ENCODE peak calls at places on chromosomes 4 and X, in seven cellular contexts. One of them, this sample, is unnamed.

GRCh38 chr4:2787230-2788100 is 5.4 kb upstream of the SH3BP2 start:
- DNase-seq in AG09309: no peak
- DNase-seq in activated B cell treated with CpG ODN at 0.5 μM for 24 hours: peak; percentile 56
- DNase-seq in colonic mucosa: peak; percentile 26
- DNase-seq in GM10248: peak; percentile 83
- DNase-seq in GM20000: peak; percentile 81
- DNase-seq in GM23338: no peak
- DNase-seq in this sample: peak; percentile 79

GRCh38 chr4:124044867-124045266 is 648.3 kb downstream of the SPRY1 start:
- DNase-seq in activated B cell treated with CpG ODN at 0.5 μM for 24 hours: no peak
- DNase-seq in GM20000: no peak
- DNase-seq in GM10248: no peak
- DNase-seq in AG09309: no peak
- DNase-seq in colonic mucosa: no peak
- DNase-seq in GM23338: peak; percentile 3
- DNase-seq in this sample: no peak

GRCh38 chr4:153950100-153950979 is 161.5 kb upstream of the SFRP2 start:
- DNase-seq in GM20000: no peak
- DNase-seq in AG09309: no peak
- DNase-seq in GM23338: no peak
- DNase-seq in GM10248: no peak
- DNase-seq in colonic mucosa: peak; percentile 26
- DNase-seq in activated B cell treated with CpG ODN at 0.5 μM for 24 hours: no peak
- DNase-seq in this sample: no peak

GRCh38 chr4:5572114-5572513 is 136.2 kb downstream of the EVC2 start:
- DNase-seq in GM20000: no peak
- DNase-seq in AG09309: no peak
- DNase-seq in GM10248: no peak
- DNase-seq in activated B cell treated with CpG ODN at 0.5 μM for 24 hours: no peak
- DNase-seq in GM23338: no peak
- DNase-seq in colonic mucosa: no peak
- DNase-seq in this sample: no peak

GRCh38 chrX:106906361-106906760 is 3.2 kb upstream of the RIPPLY1 start:
- DNase-seq in GM23338: no peak
- DNase-seq in colonic mucosa: peak; percentile 40
- DNase-seq in GM20000: no peak
- DNase-seq in activated B cell treated with CpG ODN at 0.5 μM for 24 hours: no peak
- DNase-seq in AG09309: no peak
- DNase-seq in GM10248: no peak
- DNase-seq in this sample: no peak

GRCh38 chrX:13742397-13743176 is 8.0 kb downstream of the OFD1 start:
- DNase-seq in GM20000: peak; percentile 42
- DNase-seq in GM10248: peak; percentile 60
- DNase-seq in colonic mucosa: no peak
- DNase-seq in GM23338: peak; percentile 16
- DNase-seq in activated B cell treated with CpG ODN at 0.5 μM for 24 hours: peak; percentile 16
- DNase-seq in AG09309: no peak
- DNase-seq in this sample: no peak

GRCh38 chr4:86038037-86038436 is 321.8 kb downstream of the MAPK10 start:
- DNase-seq in GM20000: no peak
- DNase-seq in GM10248: no peak
- DNase-seq in AG09309: no peak
- DNase-seq in colonic mucosa: no peak
- DNase-seq in activated B cell treated with CpG ODN at 0.5 μM for 24 hours: no peak
- DNase-seq in GM23338: no peak
- DNase-seq in this sample: no peak

GRCh38 chr4:8010618-8011017 is 71.0 kb upstream of the AFAP1 start:
- DNase-seq in activated B cell treated with CpG ODN at 0.5 μM for 24 hours: no peak
- DNase-seq in AG09309: no peak
- DNase-seq in GM10248: no peak
- DNase-seq in colonic mucosa: peak; percentile 45
- DNase-seq in GM23338: no peak
- DNase-seq in GM20000: no peak
- DNase-seq in this sample: no peak

GRCh38 chrX:42832764-42833549 is 55.0 kb upstream of the PPP1R2C start:
- DNase-seq in colonic mucosa: no peak
- DNase-seq in GM23338: no peak
- DNase-seq in activated B cell treated with CpG ODN at 0.5 μM for 24 hours: no peak
- DNase-seq in AG09309: no peak
- DNase-seq in GM20000: no peak
- DNase-seq in GM10248: no peak
- DNase-seq in this sample: no peak

GRCh38 chrX:14798805-14799397 is 74.0 kb downstream of the FANCB start:
- DNase-seq in AG09309: no peak
- DNase-seq in GM23338: no peak
- DNase-seq in GM10248: no peak
- DNase-seq in activated B cell treated with CpG ODN at 0.5 μM for 24 hours: no peak
- DNase-seq in colonic mucosa: no peak
- DNase-seq in GM20000: no peak
- DNase-seq in this sample: no peak

GRCh38 chrX:19799319-19800182 is 87.8 kb downstream of the SH3KBP1 start:
- DNase-seq in GM20000: no peak
- DNase-seq in GM10248: no peak
- DNase-seq in AG09309: no peak
- DNase-seq in activated B cell treated with CpG ODN at 0.5 μM for 24 hours: no peak
- DNase-seq in colonic mucosa: no peak
- DNase-seq in GM23338: no peak
- DNase-seq in this sample: no peak

GRCh38 chr4:23855912-23856605 is 33.8 kb downstream of the PPARGC1A start:
- DNase-seq in colonic mucosa: no peak
- DNase-seq in GM23338: no peak
- DNase-seq in GM10248: no peak
- DNase-seq in AG09309: no peak
- DNase-seq in GM20000: no peak
- DNase-seq in activated B cell treated with CpG ODN at 0.5 μM for 24 hours: no peak
- DNase-seq in this sample: no peak

GRCh38 chr4:73832651-73833237 is 3.7 kb upstream of the CXCL6 start:
- DNase-seq in activated B cell treated with CpG ODN at 0.5 μM for 24 hours: no peak
- DNase-seq in GM20000: no peak
- DNase-seq in GM10248: no peak
- DNase-seq in GM23338: no peak
- DNase-seq in AG09309: no peak
- DNase-seq in colonic mucosa: no peak
- DNase-seq in this sample: no peak

GRCh38 chr4:26459054-26459755 is 31.1 kb downstream of the CCKAR start:
- DNase-seq in GM10248: peak; percentile 65
- DNase-seq in activated B cell treated with CpG ODN at 0.5 μM for 24 hours: no peak
- DNase-seq in AG09309: peak; percentile 67
- DNase-seq in GM23338: peak; percentile 76
- DNase-seq in GM20000: peak; percentile 54
- DNase-seq in colonic mucosa: no peak
- DNase-seq in this sample: no peak

GRCh38 chr4:120731561-120731960 is 191.0 kb downstream of the PRDM5 start:
- DNase-seq in activated B cell treated with CpG ODN at 0.5 μM for 24 hours: no peak
- DNase-seq in GM23338: no peak
- DNase-seq in GM10248: no peak
- DNase-seq in colonic mucosa: no peak
- DNase-seq in AG09309: no peak
- DNase-seq in GM20000: no peak
- DNase-seq in this sample: no peak

GRCh38 chrX:74510401-74510800 is 89.1 kb downstream of the SLC16A2 start:
- DNase-seq in GM10248: peak; percentile 18
- DNase-seq in GM23338: no peak
- DNase-seq in activated B cell treated with CpG ODN at 0.5 μM for 24 hours: no peak
- DNase-seq in colonic mucosa: no peak
- DNase-seq in AG09309: no peak
- DNase-seq in GM20000: no peak
- DNase-seq in this sample: no peak

GRCh38 chr4:112381996-112382692 is 85.0 kb downstream of the ALPK1 start:
- DNase-seq in AG09309: no peak
- DNase-seq in GM10248: no peak
- DNase-seq in activated B cell treated with CpG ODN at 0.5 μM for 24 hours: no peak
- DNase-seq in colonic mucosa: no peak
- DNase-seq in GM23338: no peak
- DNase-seq in GM20000: no peak
- DNase-seq in this sample: no peak

GRCh38 chrX:65537229-65537628 is 2.6 kb upstream of the LAS1L start:
- DNase-seq in activated B cell treated with CpG ODN at 0.5 μM for 24 hours: no peak
- DNase-seq in GM23338: no peak
- DNase-seq in colonic mucosa: no peak
- DNase-seq in GM20000: no peak
- DNase-seq in AG09309: no peak
- DNase-seq in GM10248: no peak
- DNase-seq in this sample: no peak

GRCh38 chrX:7330971-7331746 is 183.2 kb upstream of the PUDP start:
- DNase-seq in activated B cell treated with CpG ODN at 0.5 μM for 24 hours: no peak
- DNase-seq in colonic mucosa: no peak
- DNase-seq in GM20000: no peak
- DNase-seq in GM23338: no peak
- DNase-seq in AG09309: peak; percentile 91
- DNase-seq in GM10248: no peak
- DNase-seq in this sample: no peak

DNA sequence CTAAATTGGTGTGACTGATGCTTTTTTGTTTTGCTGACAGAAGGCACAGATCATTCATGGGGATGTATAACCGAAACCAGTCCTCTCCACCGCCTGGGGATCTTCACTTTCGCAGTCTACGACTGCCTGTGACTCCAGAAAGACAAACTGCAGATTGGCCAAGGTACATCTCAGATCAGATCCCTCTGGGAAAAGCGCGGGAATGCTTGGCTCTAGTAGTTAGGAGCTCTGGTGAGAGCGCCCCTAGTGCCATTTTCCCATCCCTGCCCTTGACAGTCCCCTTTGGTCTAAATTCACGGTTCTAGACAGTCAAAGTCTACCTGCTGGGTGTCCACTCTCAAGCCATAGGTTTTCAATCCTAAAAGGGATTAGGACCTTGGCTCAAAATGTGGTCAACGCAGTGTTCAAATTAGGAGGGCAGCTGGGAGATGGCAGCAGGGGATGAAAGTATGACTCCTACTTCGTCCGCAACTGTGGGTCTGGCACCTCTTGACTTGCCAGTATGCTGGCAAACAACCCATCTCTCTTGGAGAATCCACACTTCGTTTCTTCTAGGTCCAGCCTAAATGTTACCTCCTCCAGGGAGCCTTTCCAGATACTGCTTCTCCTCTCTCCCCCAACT is 6.9 kb upstream of the HAND2 start:
- DNase-seq in GM23338: peak; percentile 95
- DNase-seq in GM20000: no peak
- DNase-seq in activated B cell treated with CpG ODN at 0.5 μM for 24 hours: no peak
- DNase-seq in colonic mucosa: peak; percentile 19
- DNase-seq in GM10248: no peak
- DNase-seq in AG09309: no peak
- DNase-seq in this sample: no peak
- TF ChIP-seq CTCF in GM23338: peak; percentile 65
- TF ChIP-seq CTCF in GM20000: no peak
- TF ChIP-seq CTCF in activated B cell treated with CpG ODN at 0.5 μM for 24 hours: no peak
- TF ChIP-seq CTCF in colonic mucosa: no peak
- TF ChIP-seq CTCF in GM10248: no peak
- TF ChIP-seq CTCF in AG09309: no peak
- TF ChIP-seq CTCF in this sample: no peak

DNA sequence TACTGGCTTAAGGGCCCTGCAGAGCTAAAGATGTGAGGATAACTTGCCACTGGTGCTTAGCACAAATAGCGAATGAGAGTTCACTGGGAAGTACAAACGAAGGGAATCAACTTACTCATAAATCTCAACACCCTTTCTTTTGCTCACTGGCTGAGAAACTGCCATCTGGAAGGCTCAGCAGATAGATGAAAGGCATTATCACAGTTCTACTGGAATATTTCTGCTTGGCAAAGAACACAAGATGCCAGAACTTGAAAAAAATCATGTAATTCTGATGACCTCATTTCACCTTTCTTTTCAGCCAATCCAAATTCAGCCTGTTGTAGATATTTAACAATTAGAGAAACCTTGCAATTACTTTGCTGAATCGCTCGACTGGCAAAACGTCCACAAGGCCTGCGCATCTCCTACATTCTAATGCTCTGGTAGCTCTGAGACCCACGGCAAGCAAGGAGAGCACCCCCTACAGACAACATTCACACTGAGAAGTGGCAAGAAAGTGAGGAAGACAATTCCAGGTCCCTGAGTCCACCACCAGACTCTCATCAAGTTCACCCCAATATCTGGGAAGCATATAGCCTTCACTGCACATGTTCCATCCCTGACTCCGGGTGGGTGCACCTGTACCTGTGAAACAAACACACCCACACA is 27.5 kb downstream of the TSPAN5 start:
- DNase-seq in GM23338: peak; percentile 45
- DNase-seq in GM20000: no peak
- DNase-seq in activated B cell treated with CpG ODN at 0.5 μM for 24 hours: no peak
- DNase-seq in AG09309: no peak
- DNase-seq in GM10248: no peak
- DNase-seq in colonic mucosa: no peak
- DNase-seq in this sample: no peak
- TF ChIP-seq CTCF in GM23338: peak; percentile 77
- TF ChIP-seq CTCF in GM20000: no peak
- TF ChIP-seq CTCF in activated B cell treated with CpG ODN at 0.5 μM for 24 hours: no peak
- TF ChIP-seq CTCF in AG09309: no peak
- TF ChIP-seq CTCF in GM10248: no peak
- TF ChIP-seq CTCF in colonic mucosa: no peak
- TF ChIP-seq CTCF in this sample: no peak

DNA sequence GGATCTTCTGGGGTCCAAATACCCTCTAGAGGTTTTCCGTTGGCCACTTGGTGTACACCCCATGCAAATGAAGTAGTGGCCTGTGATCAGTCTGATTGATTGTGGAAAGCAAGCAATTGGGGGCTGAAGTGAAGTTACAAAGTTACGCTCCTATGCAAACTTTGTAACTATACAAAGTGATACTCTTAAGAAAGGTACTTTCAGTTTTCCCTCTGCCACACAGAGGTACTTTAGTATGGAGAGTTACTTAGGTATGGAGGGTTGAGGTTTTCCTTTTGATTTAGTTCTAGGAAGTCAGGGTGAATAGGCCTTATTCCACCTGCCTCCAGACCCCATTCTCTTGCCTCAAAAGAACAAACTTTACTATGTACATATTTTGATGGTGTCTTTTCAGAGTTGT is 28.7 kb downstream of the STAG2 start:
- DNase-seq in colonic mucosa: no peak
- DNase-seq in GM20000: no peak
- DNase-seq in AG09309: no peak
- DNase-seq in GM10248: no peak
- DNase-seq in GM23338: no peak
- DNase-seq in activated B cell treated with CpG ODN at 0.5 μM for 24 hours: no peak
- DNase-seq in this sample: no peak
- TF ChIP-seq CTCF in colonic mucosa: no peak
- TF ChIP-seq CTCF in GM20000: no peak
- TF ChIP-seq CTCF in AG09309: no peak
- TF ChIP-seq CTCF in GM10248: no peak
- TF ChIP-seq CTCF in GM23338: no peak
- TF ChIP-seq CTCF in activated B cell treated with CpG ODN at 0.5 μM for 24 hours: no peak
- TF ChIP-seq CTCF in this sample: no peak

GRCh38 chrX:11125079-11125478 is 13.9 kb downstream of the HCCS start:
- DNase-seq in activated B cell treated with CpG ODN at 0.5 μM for 24 hours: no peak
- DNase-seq in AG09309: no peak
- DNase-seq in GM23338: no peak
- DNase-seq in colonic mucosa: no peak
- DNase-seq in GM10248: no peak
- DNase-seq in GM20000: no peak
- DNase-seq in this sample: no peak

GRCh38 chrX:11129546-11129945 is 18.4 kb downstream of the HCCS start:
- DNase-seq in activated B cell treated with CpG ODN at 0.5 μM for 24 hours: no peak
- DNase-seq in GM10248: no peak
- DNase-seq in GM20000: no peak
- DNase-seq in colonic mucosa: no peak
- DNase-seq in AG09309: no peak
- DNase-seq in GM23338: peak; percentile 14
- DNase-seq in this sample: no peak

GRCh38 chrX:11135483-11136185 is 24.5 kb downstream of the HCCS start:
- DNase-seq in GM20000: no peak
- DNase-seq in AG09309: no peak
- DNase-seq in colonic mucosa: no peak
- DNase-seq in GM23338: no peak
- DNase-seq in GM10248: no peak
- DNase-seq in activated B cell treated with CpG ODN at 0.5 μM for 24 hours: no peak
- DNase-seq in this sample: no peak

GRCh38 chrX:11130142-11130541 is 19.0 kb downstream of the HCCS start:
- DNase-seq in colonic mucosa: peak; percentile 21
- DNase-seq in AG09309: no peak
- DNase-seq in GM10248: no peak
- DNase-seq in GM23338: no peak
- DNase-seq in GM20000: no peak
- DNase-seq in activated B cell treated with CpG ODN at 0.5 μM for 24 hours: no peak
- DNase-seq in this sample: no peak
- TF ChIP-seq CTCF in colonic mucosa: no peak
- TF ChIP-seq CTCF in AG09309: no peak
- TF ChIP-seq CTCF in GM10248: no peak
- TF ChIP-seq CTCF in GM23338: no peak
- TF ChIP-seq CTCF in GM20000: no peak
- TF ChIP-seq CTCF in activated B cell treated with CpG ODN at 0.5 μM for 24 hours: no peak
- TF ChIP-seq CTCF in this sample: no peak